ENCODE peak calls at places on chromosomes 16 and 17, in seven cellular contexts. Q, Y, W, E, A, O and X are unnamed samples.

GRCh38 chr16:48499822-48500440 is 110.0 kb downstream of the N4BP1 start:
- DNase-seq in Q (no peak), Y (no peak), W (no peak), E (no peak), A (no peak), O (peak; percentile 56), X (no peak)

GRCh38 chr17:12041316-12041715 is 20.6 kb downstream of the MAP2K4 start:
- DNase-seq in Q (peak; percentile 71), Y (no peak), W (no peak), E (no peak), A (no peak), O (no peak), X (no peak)

GRCh38 chr17:74130276-74130675 is 73.2 kb upstream of the RPL38 start:
- DNase-seq in Q (no peak), Y (no peak), W (no peak), E (no peak), A (no peak), O (peak; percentile 3), X (no peak)

GRCh38 chr16:85104821-85105391 is 7.4 kb downstream of the CIBAR2 start:
- DNase-seq in Q (no peak), Y (no peak), W (peak; percentile 21), E (no peak), A (no peak), O (no peak), X (peak; percentile 24)

GRCh38 chr16:85165781-85166180 is 53.5 kb upstream of the CIBAR2 start:
- DNase-seq in Q (no peak), Y (no peak), W (no peak), E (no peak), A (no peak), O (no peak), X (no peak)

GRCh38 chr16:1152123-1152638 is 725 bp upstream of the CACNA1H start:
- DNase-seq in Q (no peak), Y (no peak), W (no peak), E (no peak), A (no peak), O (no peak), X (no peak)

GRCh38 chr17:16997514-16998429 is 25.9 kb upstream of the TNFRSF13B start:
- DNase-seq in Q (no peak), Y (no peak), W (no peak), E (no peak), A (no peak), O (peak; percentile 80), X (peak; percentile 27)

GRCh38 chr17:61251939-61252865 is 147.4 kb upstream of the TBX2 start:
- DNase-seq in Q (no peak), Y (no peak), W (no peak), E (no peak), A (no peak), O (peak; percentile 42), X (no peak)

GRCh38 chr17:9788582-9788981 is 2.8 kb downstream of the DHRS7C start:
- DNase-seq in Q (no peak), Y (no peak), W (no peak), E (no peak), A (no peak), O (no peak), X (no peak)

GRCh38 chr17:9792181-9792840 is 919 bp upstream of the DHRS7C start:
- DNase-seq in Q (no peak), Y (no peak), W (no peak), E (no peak), A (no peak), O (no peak), X (no peak)

DNA sequence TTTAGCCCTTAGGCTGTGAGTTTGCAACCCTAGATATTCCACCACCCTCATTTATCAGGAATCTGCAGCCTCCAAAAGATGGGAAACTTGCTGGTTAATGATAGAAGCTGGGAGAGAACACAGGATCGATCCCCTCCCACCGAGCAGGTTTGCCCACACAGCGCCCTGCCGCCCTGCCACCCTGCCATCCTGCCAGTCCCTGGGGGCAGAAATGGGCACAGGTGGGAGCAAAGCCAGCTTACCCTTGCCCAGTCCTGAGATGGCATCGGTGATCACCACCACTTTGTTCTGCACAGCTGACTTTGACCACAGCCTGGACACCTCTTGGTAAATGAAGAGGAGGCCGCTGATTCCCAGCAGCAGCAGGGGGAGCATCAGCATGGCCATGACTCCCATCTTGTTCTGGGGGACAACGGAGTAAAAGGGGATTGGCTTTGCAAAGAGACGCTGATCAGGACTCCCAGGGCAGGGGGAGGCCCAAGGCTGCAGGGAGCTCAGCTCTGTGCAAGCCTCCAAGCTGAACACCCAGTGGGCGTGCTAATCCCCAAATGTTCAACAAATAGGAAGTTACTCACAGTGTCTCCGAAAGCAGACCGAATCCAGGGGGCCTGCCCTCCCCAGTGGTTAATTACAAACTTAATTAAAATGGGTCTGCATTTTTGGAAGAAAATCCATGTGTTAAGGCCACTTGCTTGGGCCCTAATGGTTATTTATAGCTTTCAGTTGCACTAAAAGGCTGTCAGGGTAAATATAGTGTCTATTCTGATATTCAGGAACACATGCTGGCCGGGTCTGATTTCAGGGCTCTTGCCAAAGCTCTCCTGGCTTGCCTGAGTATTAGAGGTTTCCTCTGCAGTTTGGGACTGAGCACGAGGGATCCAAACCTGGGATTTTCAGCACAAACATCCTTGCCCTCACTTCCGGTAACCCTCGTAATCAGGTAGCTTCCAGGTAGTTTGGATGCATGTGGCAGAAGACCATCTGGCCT is at the start of gene DHRS7C:
- DNase-seq in Q (no peak), Y (no peak), W (no peak), E (no peak), A (no peak), O (no peak), X (no peak)
- TF ChIP-seq JUND in Q (no peak), Y (no peak), W (no peak), E (no peak), A (no peak), O (no peak), X (no peak)

DNA sequence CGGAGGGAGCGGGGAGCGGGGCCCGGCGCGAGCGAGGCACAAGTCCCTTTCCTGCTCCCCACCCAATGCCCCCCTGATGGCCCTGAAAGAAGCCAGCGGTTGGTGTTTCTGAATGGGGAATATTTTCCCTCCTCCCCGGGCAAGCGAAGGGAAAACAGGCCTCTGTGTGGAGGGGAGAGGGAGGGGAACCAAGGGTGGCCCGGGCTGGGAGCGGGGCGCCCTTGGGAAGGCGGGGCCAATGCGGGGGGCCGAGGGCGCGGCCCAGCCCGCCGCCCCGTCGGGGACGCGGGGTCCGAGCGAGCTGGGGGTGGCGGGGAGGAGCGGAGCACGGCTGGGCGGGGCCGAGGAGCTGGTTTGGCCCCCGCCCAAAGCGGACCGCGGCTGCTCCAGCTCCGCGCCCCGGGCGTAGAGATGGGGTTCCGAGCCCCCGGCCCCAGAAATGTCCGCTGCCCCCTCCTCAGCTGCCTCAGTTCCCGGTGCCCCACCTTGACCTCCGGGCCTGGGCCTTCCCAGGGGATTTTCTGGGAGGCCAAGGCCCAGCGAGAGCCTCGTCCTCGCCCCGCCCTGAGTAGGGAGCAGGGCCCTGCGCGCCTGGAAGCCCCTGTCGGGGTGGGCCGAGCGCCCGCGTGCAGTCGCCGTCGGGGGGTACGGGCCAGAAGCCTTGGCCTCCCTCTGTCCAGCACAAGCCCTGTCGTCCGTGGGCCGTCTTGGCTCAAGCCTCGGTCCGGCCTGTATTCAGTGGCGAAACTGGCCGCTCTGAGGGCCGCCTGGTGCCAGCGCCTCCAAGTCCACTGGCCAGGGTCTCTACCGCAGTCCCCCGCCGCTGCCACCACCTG is 3.9 kb upstream of the HEXIM1 start:
- DNase-seq in Q (no peak), Y (no peak), W (no peak), E (peak; percentile 82), A (no peak), O (peak; percentile 21), X (no peak)
- TF ChIP-seq JUND in Q (no peak), Y (no peak), W (no peak), E (no peak), A (no peak), O (no peak), X (no peak)

DNA sequence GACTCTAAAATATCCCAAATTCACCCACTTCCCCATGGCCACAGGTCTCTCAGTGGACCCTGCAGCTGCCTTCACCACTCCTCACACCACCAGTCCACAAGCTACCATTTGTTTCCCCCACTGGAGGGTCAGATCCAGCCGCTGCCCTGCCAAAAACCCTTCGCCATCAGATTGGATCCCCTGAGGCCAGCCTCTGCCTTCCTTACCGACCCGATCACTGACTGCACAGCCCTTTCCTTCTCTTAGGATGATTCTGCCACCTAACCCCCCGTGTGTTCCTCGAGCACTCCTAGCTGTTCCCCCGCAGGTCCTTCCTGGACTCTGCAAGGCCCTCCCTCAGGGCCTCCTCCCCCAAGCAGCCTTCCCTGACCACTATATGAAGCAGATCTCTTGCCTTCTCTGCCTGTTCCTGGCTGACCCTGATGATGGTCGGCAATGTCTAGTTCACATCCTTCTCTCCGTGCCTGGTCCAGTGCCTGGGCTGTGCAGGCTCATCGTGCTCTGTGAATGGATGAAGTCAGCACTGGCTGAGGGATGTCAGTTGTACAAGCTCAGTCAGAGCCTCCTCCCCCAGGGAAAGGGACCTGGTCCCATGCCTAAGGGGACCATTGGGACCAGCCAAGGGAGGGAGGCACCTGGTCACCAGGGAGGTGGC is 46.0 kb downstream of the CPNE2 start:
- DNase-seq in Q (no peak), Y (no peak), W (no peak), E (no peak), A (no peak), O (peak; percentile 12), X (no peak)
- TF ChIP-seq JUND in Q (no peak), Y (no peak), W (no peak), E (no peak), A (no peak), O (no peak), X (no peak)

DNA sequence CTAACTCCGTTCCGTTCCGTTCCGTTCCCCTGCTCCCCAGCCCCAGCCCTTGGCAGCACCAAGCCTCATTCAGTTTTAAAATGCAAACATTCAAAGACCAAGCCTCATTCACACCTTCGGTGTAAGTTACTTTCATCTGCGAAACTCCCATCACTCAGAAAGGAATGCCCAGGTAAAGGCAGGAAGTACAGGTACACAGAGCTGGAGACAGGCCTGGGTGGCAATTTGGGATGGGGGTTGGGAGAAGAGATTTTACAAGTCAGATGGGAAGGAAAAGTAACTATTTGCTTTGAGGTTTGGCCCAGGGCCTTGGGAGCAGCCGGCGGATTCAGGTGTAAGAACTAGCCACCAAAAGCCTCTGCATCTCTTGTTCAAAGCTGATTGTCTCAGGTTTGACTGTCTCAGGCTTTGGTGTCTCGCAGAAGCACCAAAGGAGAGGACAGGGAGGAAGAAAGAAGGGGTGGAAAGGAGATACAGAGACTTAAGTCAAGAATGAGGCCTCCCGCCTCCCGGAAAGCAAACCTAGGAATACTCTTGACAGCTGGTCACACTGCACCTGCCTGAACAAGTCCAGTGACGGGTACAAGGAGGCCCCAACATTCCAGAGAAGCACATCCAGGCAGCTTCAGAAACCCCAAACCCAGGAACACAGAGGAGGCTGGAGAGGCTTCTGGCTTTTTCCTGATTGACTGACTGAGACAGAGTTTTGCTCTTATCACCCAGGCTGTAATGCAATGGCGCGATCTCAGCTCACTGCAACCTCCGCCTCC is 54.7 kb downstream of the NXN start:
- DNase-seq in Q (no peak), Y (no peak), W (no peak), E (no peak), A (no peak), O (no peak), X (no peak)
- TF ChIP-seq JUND in Q (no peak), Y (no peak), W (no peak), E (no peak), A (no peak), O (no peak), X (no peak)